ENCODE peak calls at places on chromosome 11, in six cellular contexts. H is cerebellar cortex, Z is HuH-7.5, K is H9, O is NB4, I is aorta. E is an unnamed sample.

GRCh38 chr11:102920118-102920684 is 35.3 kb downstream of the MMP13 start:
- DNase-seq in O (peak), K (no peak), H (no peak), I (no peak), Z (no peak), E (no peak)

GRCh38 chr11:1435820-1436467 is 46.2 kb downstream of the BRSK2 start:
- DNase-seq in K (peak), H (no peak), Z (no peak), I (no peak), O (no peak), E (no peak)

GRCh38 chr11:104254347-104254746 is 90.4 kb upstream of the PDGFD start:
- DNase-seq in O (peak), K (peak), I (no peak), Z (peak), H (peak), E (peak)

GRCh38 chr11:14969922-14970323 is 2.2 kb downstream of the CALCA start:
- DNase-seq in H (peak), Z (peak), O (peak), K (peak), I (peak), E (peak)

GRCh38 chr11:95392644-95393043 is 161.6 kb upstream of the SESN3 start:
- DNase-seq in I (no peak), Z (no peak), K (no peak), O (no peak), H (no peak), E (no peak)

GRCh38 chr11:69348414-69349235 is 54.7 kb downstream of the MYEOV start:
- DNase-seq in K (no peak), O (no peak), H (no peak), I (no peak), Z (no peak), E (no peak)

GRCh38 chr11:88480217-88480616 is 142.7 kb upstream of the CTSC start:
- DNase-seq in K (no peak), O (no peak), I (no peak), H (no peak), Z (no peak), E (no peak)

GRCh38 chr11:20835561-20835960 is 166.2 kb downstream of the NELL1 start:
- DNase-seq in Z (no peak), H (no peak), K (no peak), O (no peak), I (no peak), E (no peak)

GRCh38 chr11:124897681-124898680 is at the start of gene ROBO4:
- DNase-seq in O (no peak), K (peak), Z (no peak), H (no peak), I (no peak), E (peak)